ENCODE peak calls at places on chromosomes 6 and 20, in eight cellular contexts. C is iPS-NIHi11, L is GM12878, W is cerebellar cortex, B is thoracic aorta, T is Right ventricle myocardium inferior, F is upper lobe of right lung, Z is GM03348. P is an unnamed sample.

GRCh38 chr20:32839227-32839981 is 19.3 kb upstream of the EFCAB8 start:
- DNase-seq in C (no peak), Z (no peak), T (no peak), B (no peak), W (peak), F (no peak), L (no peak), P (no peak)

GRCh38 chr6:134361011-134361410 is 43.1 kb upstream of the SGK1 start:
- DNase-seq in Z (no peak), F (no peak), C (no peak), B (no peak), T (no peak), W (no peak), L (no peak), P (no peak)

GRCh38 chr6:52546192-52546591 is 30.7 kb downstream of the TRAM2 start:
- DNase-seq in B (no peak), Z (no peak), F (no peak), C (no peak), T (no peak), W (no peak), L (no peak), P (no peak)

GRCh38 chr20:18639501-18639979 is 51.7 kb downstream of the DTD1 start:
- DNase-seq in L (no peak), W (no peak), C (no peak), B (no peak), Z (no peak), F (no peak), T (no peak), P (no peak)

GRCh38 chr6:31070711-31071197 is 41.6 kb downstream of the C6orf15 start:
- DNase-seq in W (peak), C (peak), F (no peak), Z (peak), T (no peak), B (no peak), L (no peak), P (peak)

GRCh38 chr20:38842558-38842981 is 37.1 kb downstream of the PPP1R16B start:
- DNase-seq in F (no peak), C (peak), B (no peak), L (peak), Z (no peak), T (no peak), W (no peak), P (no peak)

GRCh38 chr6:56155634-56156141 is 91.7 kb downstream of the COL21A1 start:
- DNase-seq in L (no peak), W (no peak), F (no peak), C (no peak), Z (no peak), B (no peak), T (no peak), P (no peak)

GRCh38 chr6:32551410-32551809 is 21.3 kb upstream of the HLA-DRB5 start:
- DNase-seq in C (no peak), B (no peak), W (no peak), F (no peak), Z (no peak), L (no peak), T (no peak), P (no peak)

GRCh38 chr6:34015576-34015975 is 130.3 kb downstream of the GRM4 start:
- DNase-seq in F (no peak), L (no peak), C (peak), Z (no peak), B (no peak), W (peak), T (no peak), P (peak)

P was measured in osteoblast.